ENCODE peak calls at places on chromosomes 6 and 20, in eight cellular contexts. Z, P, F, G, V, E, B and H are unnamed samples.

GRCh38 chr6:27720607-27721580 is 191.3 kb downstream of the OR2B2 start:
- DNase-seq in G (no peak), V (no peak), Z (peak; percentile 87), P (peak; percentile 94), E (no peak), F (peak; percentile 27), B (peak; percentile 52), H (no peak)

GRCh38 chr20:10591956-10592521 is 81.8 kb downstream of the JAG1 start:
- DNase-seq in Z (no peak), F (no peak), B (no peak), P (no peak), E (no peak), G (no peak), V (no peak), H (no peak)

GRCh38 chr6:4974962-4975361 is 28.9 kb downstream of the RPP40 start:
- DNase-seq in Z (no peak), F (no peak), V (no peak), P (no peak), E (no peak), G (no peak), B (no peak), H (no peak)

GRCh38 chr6:16352258-16352635 is 113.9 kb downstream of the GMPR start:
- DNase-seq in B (no peak), P (no peak), E (no peak), V (no peak), F (no peak), G (no peak), Z (no peak), H (no peak)

GRCh38 chr6:40755046-40755681 is 168.0 kb upstream of the LRFN2 start:
- DNase-seq in F (no peak), P (peak; percentile 66), B (peak; percentile 11), Z (no peak), V (no peak), E (no peak), G (no peak), H (no peak)

GRCh38 chr6:49384913-49385312 is 78.1 kb downstream of the MMUT start:
- DNase-seq in E (no peak), F (no peak), B (no peak), V (no peak), Z (no peak), G (no peak), P (no peak), H (no peak)

GRCh38 chr6:53201270-53201669 is 52.6 kb upstream of the GCM1 start:
- DNase-seq in F (no peak), P (no peak), V (no peak), E (no peak), B (no peak), Z (no peak), G (no peak), H (no peak)

GRCh38 chr6:7911345-7911725 is 747 bp upstream of the TXNDC5 start:
- DNase-seq in F (no peak), V (no peak), G (no peak), E (no peak), P (peak; percentile 21), B (no peak), Z (no peak), H (no peak)

GRCh38 chr6:111731404-111732195 is 125.9 kb upstream of the TRAF3IP2 start:
- DNase-seq in P (peak; percentile 80), Z (no peak), B (peak; percentile 81), G (no peak), E (no peak), V (no peak), F (no peak), H (no peak)

GRCh38 chr6:4287811-4288244 is 152.5 kb upstream of the ECI2 start:
- DNase-seq in Z (no peak), V (no peak), E (no peak), G (no peak), B (peak; percentile 63), P (no peak), F (no peak), H (no peak)

GRCh38 chr6:111480988-111481830 is 1.8 kb downstream of the REV3L start:
- DNase-seq in B (no peak), P (no peak), Z (no peak), F (no peak), E (no peak), V (no peak), G (no peak), H (no peak)

GRCh38 chr20:62203378-62204030 is 16.6 kb downstream of the HRH3 start:
- DNase-seq in F (no peak), P (no peak), G (peak; percentile 30), V (no peak), B (no peak), E (no peak), Z (no peak), H (no peak)

GRCh38 chr6:71124340-71124739 is 164.3 kb upstream of the OGFRL1 start:
- DNase-seq in B (no peak), G (no peak), Z (no peak), V (no peak), E (no peak), F (no peak), P (no peak), H (no peak)

GRCh38 chr6:39243809-39244208 is 14.5 kb upstream of the KCNK5 start:
- DNase-seq in B (no peak), V (no peak), E (no peak), G (no peak), F (no peak), P (no peak), Z (no peak), H (no peak)

GRCh38 chr6:158718431-158719126 is 68.7 kb downstream of the SYTL3 start:
- DNase-seq in P (peak; percentile 87), F (no peak), B (peak; percentile 74), Z (peak; percentile 77), V (no peak), G (no peak), E (no peak), H (no peak)

GRCh38 chr6:20875369-20875963 is 341.2 kb downstream of the CDKAL1 start:
- DNase-seq in V (no peak), E (peak; percentile 21), B (peak; percentile 33), P (no peak), F (no peak), G (no peak), Z (no peak), H (no peak)

GRCh38 chr6:90178294-90178678 is 118.4 kb downstream of the BACH2 start:
- DNase-seq in G (no peak), F (no peak), V (no peak), B (no peak), Z (no peak), E (no peak), P (no peak), H (no peak)

GRCh38 chr20:50146732-50147662 is 6.5 kb downstream of the PEDS1 start:
- DNase-seq in G (peak; percentile 69), Z (no peak), F (peak; percentile 75), V (peak; percentile 64), P (peak; percentile 43), E (no peak), B (peak; percentile 46), H (peak; percentile 45)

GRCh38 chr6:52801188-52801841 is 2.3 kb downstream of the GSTA1 start:
- DNase-seq in V (no peak), G (no peak), P (no peak), B (no peak), Z (no peak), E (no peak), F (no peak), H (no peak)

GRCh38 chr20:37856932-37857660 is 45.8 kb upstream of the VSTM2L start:
- DNase-seq in P (peak; percentile 37), F (no peak), B (no peak), Z (no peak), E (no peak), G (no peak), V (no peak), H (no peak)

GRCh38 chr6:39004801-39005200 is 43.8 kb upstream of the GLP1R start:
- DNase-seq in V (no peak), Z (no peak), G (no peak), B (no peak), F (no peak), E (no peak), P (no peak), H (no peak)

GRCh38 chr6:107670792-107671199 is 153.3 kb downstream of the SCML4 start:
- DNase-seq in G (peak; percentile 71), P (peak; percentile 64), B (peak; percentile 30), V (peak; percentile 60), F (no peak), Z (no peak), E (peak; percentile 46), H (peak; percentile 66)

GRCh38 chr20:63854069-63854765 is 7.1 kb upstream of the ABHD16B start:
- DNase-seq in E (peak; percentile 58), P (peak; percentile 37), F (no peak), V (no peak), B (no peak), G (no peak), Z (no peak), H (no peak)

GRCh38 chr20:31522756-31523155 is 8.5 kb downstream of the HM13 start:
- DNase-seq in V (no peak), F (no peak), P (no peak), B (no peak), G (no peak), Z (no peak), E (no peak), H (no peak)
- H3K4me1 ChIP-seq in V (peaks cover 8% of the 10 kb centered on the region), F (no peaks in the 10 kb centered on the region), P (no peaks in the 10 kb centered on the region), B (no peaks in the 10 kb centered on the region), G (peaks cover 37% of the 10 kb centered on the region), Z (no peaks in the 10 kb centered on the region), E (no peaks in the 10 kb centered on the region), H (no peaks in the 10 kb centered on the region)

GRCh38 chr6:136551103-136551502 is 881 bp upstream of the MAP7 start:
- DNase-seq in G (no peak), E (peak; percentile 10), B (peak; percentile 13), F (no peak), Z (no peak), P (no peak), V (no peak), H (no peak)
- H3K4me1 ChIP-seq in G (peaks cover 20% of the 10 kb centered on the region), E (peaks cover 9% of the 10 kb centered on the region), B (peaks cover 13% of the 10 kb centered on the region), F (no peaks in the 10 kb centered on the region), Z (peaks cover 17% of the 10 kb centered on the region), P (no peaks in the 10 kb centered on the region), V (peaks cover 4% of the 10 kb centered on the region), H (peaks cover 9% of the 10 kb centered on the region)

GRCh38 chr6:56741472-56741871 is 98.8 kb upstream of the DST start:
- DNase-seq in Z (no peak), V (no peak), B (no peak), E (no peak), P (no peak), F (no peak), G (no peak), H (no peak)
- H3K4me1 ChIP-seq in Z (peaks cover 49% of the 10 kb centered on the region), V (peaks cover 9% of the 10 kb centered on the region), B (peaks cover 49% of the 10 kb centered on the region), E (peaks cover 1% of the 10 kb centered on the region), P (peaks cover 3% of the 10 kb centered on the region), F (no peaks in the 10 kb centered on the region), G (peaks cover 8% of the 10 kb centered on the region), H (peaks cover 17% of the 10 kb centered on the region)

DNA sequence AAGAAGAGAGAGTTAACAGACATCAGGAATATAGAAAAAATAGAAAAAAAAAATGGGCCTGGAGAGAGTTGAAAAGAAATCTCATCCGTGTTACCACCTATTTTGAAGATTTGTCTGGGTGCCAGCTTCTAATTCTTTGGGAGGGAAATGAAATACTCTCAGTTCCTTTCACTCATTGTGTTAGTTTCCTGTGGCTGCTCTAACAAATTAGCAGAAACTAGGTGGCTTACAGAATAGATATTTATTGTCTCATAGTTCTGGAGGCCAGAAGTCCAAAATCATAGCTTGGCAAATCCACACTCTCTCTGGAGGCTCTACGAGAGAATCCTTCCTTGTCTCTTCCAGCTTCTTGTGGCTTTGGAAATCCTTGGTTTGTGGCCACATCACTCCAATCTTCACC is 225.1 kb upstream of the BTBD3 start:
- DNase-seq in B (no peak), Z (no peak), P (no peak), G (no peak), F (no peak), E (no peak), V (no peak), H (no peak)
- H3K4me1 ChIP-seq in B (no peaks in the 10 kb centered on the region), Z (no peaks in the 10 kb centered on the region), P (no peaks in the 10 kb centered on the region), G (no peaks in the 10 kb centered on the region), F (no peaks in the 10 kb centered on the region), E (no peaks in the 10 kb centered on the region), V (no peaks in the 10 kb centered on the region), H (no peaks in the 10 kb centered on the region)